ENCODE peak calls at places on chromosomes 11 and 22, in seven cellular contexts. M, R, P, V, N, Q and U are unnamed samples.

GRCh38 chr22:30776476-30776875 is 81.8 kb downstream of the OSBP2 start:
- DNase-seq in M (no peak), R (no peak), V (no peak), N (no peak), P (no peak), Q (no peak), U (no peak)

GRCh38 chr22:22235564-22235963 is 9.0 kb upstream of the VPREB1 start:
- DNase-seq in P (no peak), R (peak; percentile 32), M (peak; percentile 56), N (no peak), V (no peak), Q (no peak), U (no peak)

GRCh38 chr11:134734894-134735293 is 322.9 kb upstream of the B3GAT1 start:
- DNase-seq in V (no peak), Q (no peak), M (peak; percentile 7), R (no peak), P (no peak), N (no peak), U (no peak)

GRCh38 chr11:34174411-34175041 is 69.1 kb downstream of the NAT10 start:
- DNase-seq in R (peak; percentile 76), V (peak; percentile 92), P (no peak), M (peak; percentile 90), Q (no peak), N (peak; percentile 88), U (peak; percentile 84)

GRCh38 chr11:63635762-63636465 is 21.7 kb upstream of the PLAAT3 start:
- DNase-seq in R (peak; percentile 83), P (no peak), Q (peak; percentile 27), V (peak; percentile 74), N (no peak), M (peak; percentile 83), U (peak; percentile 63)

GRCh38 chr11:48052183-48053040 is 72.1 kb downstream of the PTPRJ start:
- DNase-seq in M (no peak), R (peak; percentile 93), N (peak; percentile 85), P (peak; percentile 73), Q (peak; percentile 47), V (no peak), U (no peak)

GRCh38 chr11:121467965-121468364 is 15.2 kb upstream of the SORL1-AS1 start:
- DNase-seq in V (no peak), M (no peak), P (no peak), N (no peak), R (no peak), Q (no peak), U (no peak)

GRCh38 chr11:107998761-107999160 is 9.9 kb upstream of the CUL5 start:
- DNase-seq in P (no peak), N (no peak), V (no peak), R (no peak), M (no peak), Q (no peak), U (no peak)

GRCh38 chr11:92314499-92314898 is 89.9 kb downstream of the FAT3 start:
- DNase-seq in R (no peak), M (no peak), P (no peak), V (no peak), Q (no peak), N (no peak), U (no peak)

GRCh38 chr11:46296520-46297448 is 19.3 kb downstream of the CREB3L1 start:
- DNase-seq in M (peak; percentile 72), N (no peak), P (no peak), Q (peak; percentile 92), R (peak; percentile 19), V (peak; percentile 89), U (no peak)

GRCh38 chr22:48607901-48608650 is 1219.6 kb downstream of the BRD1 start:
- DNase-seq in P (no peak), Q (no peak), R (no peak), V (no peak), M (no peak), N (no peak), U (no peak)

GRCh38 chr11:93908689-93909088 is 58.3 kb upstream of the VSTM5 start:
- DNase-seq in P (no peak), N (no peak), M (no peak), V (no peak), R (peak; percentile 93), Q (peak; percentile 78), U (no peak)

DNA sequence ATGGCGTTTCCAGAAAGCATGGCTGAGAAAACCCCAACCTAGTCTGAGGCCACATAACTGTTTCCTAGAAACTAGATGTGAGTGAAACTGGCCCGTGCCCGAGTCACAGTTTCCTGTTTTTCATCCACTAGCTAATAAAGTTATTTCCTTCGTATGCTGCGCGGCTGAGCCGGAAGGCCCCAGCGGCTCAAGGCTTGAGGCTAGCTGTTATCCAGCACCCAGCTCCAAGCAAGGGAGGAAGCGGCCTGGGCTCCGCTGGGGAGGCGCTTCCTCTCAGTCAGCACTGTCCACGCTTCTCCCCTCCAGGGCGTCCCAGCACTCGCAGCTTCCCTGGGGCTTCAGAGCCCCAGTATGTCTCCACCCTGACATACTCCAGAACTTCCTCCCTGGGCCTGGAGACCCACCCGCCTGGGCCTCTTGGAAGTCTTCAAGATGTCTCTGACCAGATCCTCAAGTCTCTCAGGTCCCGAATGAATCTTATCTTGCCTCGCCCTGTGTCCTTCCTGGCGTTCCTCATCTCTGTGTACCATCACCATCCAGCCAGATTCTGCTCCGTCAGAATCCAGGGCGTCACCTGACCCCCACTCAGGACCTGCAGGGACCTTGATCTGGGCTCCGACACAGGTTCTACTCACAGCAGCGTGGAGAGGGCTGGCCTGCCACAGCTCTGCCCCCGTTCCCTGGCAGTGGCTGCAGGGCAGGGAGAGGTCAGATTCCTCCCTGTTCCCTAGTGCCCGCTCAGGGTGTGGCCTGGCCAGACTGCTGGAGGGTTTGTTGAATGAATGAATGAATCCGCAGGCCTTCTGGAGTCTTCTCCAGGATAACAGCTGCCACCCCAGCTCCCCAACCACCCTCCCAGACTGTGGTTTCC is 81.9 kb downstream of the LRRC32 start:
- DNase-seq in N (peak; percentile 79), Q (no peak), V (no peak), M (peak; percentile 85), P (no peak), R (no peak), U (peak; percentile 85)
- H3K27ac ChIP-seq in N (peak overlapping the region; percentile 80), Q (no peak overlapping the region), V (no peak overlapping the region), M (peak overlapping the region; percentile 34), P (no peak overlapping the region), R (no peak overlapping the region), U (peak overlapping the region; percentile 64)

GRCh38 chr22:38730411-38730871 is 24.7 kb downstream of the GTPBP1 start:
- DNase-seq in Q (no peak), M (no peak), P (no peak), N (no peak), R (no peak), V (peak; percentile 38), U (no peak)

GRCh38 chr22:38733329-38734202 is 22.2 kb downstream of the SUN2 start:
- DNase-seq in M (peak; percentile 80), P (no peak), Q (peak; percentile 32), R (peak; percentile 29), V (peak; percentile 87), N (no peak), U (peak; percentile 72)

GRCh38 chr22:38734203-38735100 is 21.3 kb downstream of the SUN2 start:
- DNase-seq in R (no peak), M (no peak), Q (no peak), P (no peak), V (peak; percentile 42), N (no peak), U (no peak)

GRCh38 chr22:38731703-38732161 is 24.1 kb downstream of the SUN2 start:
- DNase-seq in M (no peak), Q (no peak), V (peak; percentile 39), R (no peak), P (no peak), N (no peak), U (no peak)

GRCh38 chr22:38732251-38732815 is 23.5 kb downstream of the SUN2 start:
- DNase-seq in M (no peak), R (no peak), Q (no peak), P (no peak), V (peak; percentile 61), N (no peak), U (no peak)
- H3K27ac ChIP-seq in M (no peak overlapping the region), R (no peak overlapping the region), Q (peak overlapping the region; percentile 21), P (no peak overlapping the region), V (peak overlapping the region; percentile 58), N (peak overlapping the region; percentile 34), U (peak overlapping the region; percentile 76)

DNA sequence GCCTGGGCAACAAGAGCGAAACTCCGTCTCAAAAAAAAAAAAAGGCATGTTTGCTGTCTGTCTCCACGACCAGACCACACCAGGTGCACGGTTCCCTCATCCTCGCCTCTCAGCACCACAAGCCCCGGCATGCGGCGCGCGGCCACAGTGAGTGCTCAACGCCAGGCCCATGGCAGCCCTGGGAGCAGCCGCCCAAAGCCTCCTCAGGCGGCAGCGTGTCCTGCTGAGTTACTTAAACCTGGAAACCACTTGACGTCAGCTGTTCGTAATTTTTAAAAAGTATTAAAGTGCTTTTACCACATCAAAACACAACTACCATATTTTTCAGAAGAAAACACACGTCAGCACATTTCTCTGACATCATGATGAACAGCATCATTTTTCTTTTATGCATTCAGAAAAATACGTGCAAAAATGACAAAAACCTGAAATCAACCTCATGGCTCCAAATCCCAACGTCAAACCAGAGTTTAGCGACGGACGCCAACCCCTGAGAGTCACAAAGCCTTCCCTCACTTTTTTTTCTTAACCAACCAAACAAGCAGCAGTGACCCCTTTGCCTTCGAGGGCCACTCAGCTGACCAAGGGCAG is 2.1 kb downstream of the DEAF1 start:
- DNase-seq in V (no peak), Q (no peak), N (no peak), R (no peak), M (no peak), P (no peak), U (no peak)
- H3K27ac ChIP-seq in V (no peak overlapping the region), Q (no peak overlapping the region), N (no peak overlapping the region), R (no peak overlapping the region), M (no peak overlapping the region), P (peak overlapping the region; percentile 92), U (peak overlapping the region; percentile 36)

GRCh38 chr11:31817054-31817620 is 6.0 kb upstream of the PAX6 start:
- DNase-seq in Q (no peak), R (no peak), N (no peak), M (no peak), P (no peak), V (no peak), U (no peak)

GRCh38 chr11:31817621-31818493 is 6.7 kb upstream of the PAX6 start:
- DNase-seq in P (no peak), Q (no peak), N (no peak), V (no peak), R (no peak), M (no peak), U (no peak)

GRCh38 chr11:31813961-31814868 is 3.1 kb upstream of the PAX6 start:
- DNase-seq in N (no peak), V (no peak), Q (no peak), M (no peak), P (no peak), R (peak; percentile 12), U (no peak)

GRCh38 chr11:31816467-31817053 is 5.4 kb upstream of the PAX6 start:
- DNase-seq in P (no peak), M (no peak), V (no peak), R (no peak), Q (no peak), N (no peak), U (no peak)

GRCh38 chr11:31815743-31816466 is 4.8 kb upstream of the PAX6 start:
- DNase-seq in V (no peak), M (no peak), N (no peak), R (no peak), Q (no peak), P (no peak), U (no peak)
- H3K27ac ChIP-seq in V (no peak overlapping the region), M (no peak overlapping the region), N (no peak overlapping the region), R (no peak overlapping the region), Q (no peak overlapping the region), P (no peak overlapping the region), U (no peak overlapping the region)

GRCh38 chr11:59847620-59848019 is 2.3 kb upstream of the CBLIF start:
- DNase-seq in Q (no peak), N (no peak), V (no peak), P (no peak), M (no peak), R (no peak), U (no peak)
- H3K27ac ChIP-seq in Q (no peak overlapping the region), N (no peak overlapping the region), V (no peak overlapping the region), P (no peak overlapping the region), M (no peak overlapping the region), R (no peak overlapping the region), U (no peak overlapping the region)